ENCODE peak calls at places on chromosomes 4 and X, in six cellular contexts. G is A549, O is tibial nerve, L is suprapubic skin, A is HepG2, M is GM12878. Z is an unnamed sample.

GRCh38 chrX:74242484-74243138 is 61.4 kb upstream of the ZCCHC13 start:
- DNase-seq in M (no peak), A (peak), G (no peak), L (no peak), O (no peak), Z (no peak)

GRCh38 chrX:129688097-129688496 is 33.3 kb upstream of the APLN start:
- DNase-seq in M (no peak), O (no peak), G (no peak), L (no peak), A (no peak), Z (no peak)

GRCh38 chrX:68708503-68709290 is 61.2 kb downstream of the STARD8 start:
- DNase-seq in A (no peak), M (no peak), L (no peak), O (no peak), G (no peak), Z (no peak)

GRCh38 chr4:41360911-41361830 is 104.4 kb downstream of the UCHL1 start:
- DNase-seq in G (peak), O (no peak), A (no peak), L (peak), M (no peak), Z (peak)

GRCh38 chr4:78079701-78080430 is 22.7 kb downstream of the FRAS1 start:
- DNase-seq in O (no peak), G (no peak), M (no peak), A (no peak), L (no peak), Z (no peak)

GRCh38 chr4:88697113-88697512 is 516 bp downstream of the NAP1L5 start:
- DNase-seq in M (no peak), G (no peak), A (no peak), O (peak), L (no peak), Z (peak)

GRCh38 chr4:143254479-143255216 is 69.9 kb downstream of the USP38 start:
- DNase-seq in G (peak), O (peak), M (no peak), A (no peak), L (no peak), Z (no peak)

GRCh38 chr4:38190717-38191178 is 230.6 kb downstream of the PTTG2 start:
- DNase-seq in A (no peak), O (no peak), L (no peak), M (no peak), G (no peak), Z (no peak)

DNA sequence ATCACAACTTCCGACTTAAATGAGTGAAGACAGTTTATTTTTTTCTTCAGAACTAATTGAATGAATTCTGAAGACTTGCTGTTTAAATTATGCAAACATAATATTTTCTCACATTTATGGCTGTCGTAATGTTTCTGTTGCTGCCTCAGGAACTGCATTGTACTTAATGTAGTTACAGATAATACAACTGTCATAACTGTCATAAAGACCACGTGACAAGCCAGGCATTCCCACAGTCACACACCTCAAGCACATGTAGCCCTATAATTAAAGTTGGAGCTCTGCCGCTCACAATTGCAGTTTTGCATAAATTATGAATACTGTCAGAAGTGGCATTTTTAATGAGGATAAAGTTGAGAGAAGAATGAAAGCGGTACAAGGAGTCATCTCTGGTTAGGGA is 38.6 kb upstream of the GALNTL6 start:
- DNase-seq in O (no peak), A (no peak), M (no peak), G (no peak), L (no peak), Z (no peak)
- TF ChIP-seq EP300 in O (no peak), A (no peak), M (no peak), G (no peak), L (no peak), Z (no peak)

GRCh38 chrX:31233941-31234496 is 162.2 kb upstream of the FTHL17 start:
- DNase-seq in O (no peak), L (no peak), A (no peak), M (no peak), G (no peak), Z (no peak)
- H3K4me3 ChIP-seq in O (no peak), L (no peak), A (no peak), M (no peak), G (no peak), Z (no peak)

GRCh38 chr4:120855307-120856001 is 67.1 kb downstream of the PRDM5 start:
- DNase-seq in A (no peak), M (peak), L (no peak), G (no peak), O (no peak), Z (no peak)

GRCh38 chr4:120847019-120847582 is 75.4 kb downstream of the PRDM5 start:
- DNase-seq in O (no peak), L (no peak), G (no peak), A (no peak), M (no peak), Z (no peak)

GRCh38 chr4:120844528-120844921 is 78.0 kb downstream of the PRDM5 start:
- DNase-seq in O (no peak), L (no peak), A (no peak), G (no peak), M (peak), Z (no peak)

GRCh38 chr4:120853101-120853940 is 69.2 kb downstream of the PRDM5 start:
- DNase-seq in M (no peak), L (no peak), G (no peak), O (no peak), A (no peak), Z (no peak)

GRCh38 chr4:120850048-120850599 is 72.4 kb downstream of the PRDM5 start:
- DNase-seq in O (no peak), G (no peak), L (no peak), M (no peak), A (no peak), Z (no peak)
- TF ChIP-seq EP300 in O (no peak), G (no peak), L (no peak), M (no peak), A (no peak), Z (no peak)

GRCh38 chr4:108628411-108628810 is 8.0 kb downstream of the RPL34 start:
- DNase-seq in M (no peak), G (no peak), A (no peak), L (no peak), O (no peak), Z (no peak)
- H3K4me3 ChIP-seq in M (no peak), G (no peak), A (no peak), L (no peak), O (no peak), Z (no peak)

GRCh38 chr4:58113083-58113482 is 1002.9 kb upstream of the IGFBP7 start:
- DNase-seq in M (no peak), G (no peak), A (no peak), L (no peak), O (no peak), Z (no peak)
- TF ChIP-seq EP300 in M (no peak), G (no peak), A (no peak), L (no peak), O (no peak), Z (no peak)

GRCh38 chr4:107977482-107977881 is 12.2 kb upstream of the HADH start:
- DNase-seq in A (no peak), O (no peak), L (no peak), G (no peak), M (no peak), Z (no peak)

GRCh38 chr4:107978716-107979451 is 10.8 kb upstream of the HADH start:
- DNase-seq in O (no peak), A (peak), G (no peak), L (no peak), M (no peak), Z (no peak)

GRCh38 chr4:107974523-107974922 is 15.2 kb upstream of the HADH start:
- DNase-seq in O (no peak), A (no peak), G (no peak), M (no peak), L (no peak), Z (no peak)

DNA sequence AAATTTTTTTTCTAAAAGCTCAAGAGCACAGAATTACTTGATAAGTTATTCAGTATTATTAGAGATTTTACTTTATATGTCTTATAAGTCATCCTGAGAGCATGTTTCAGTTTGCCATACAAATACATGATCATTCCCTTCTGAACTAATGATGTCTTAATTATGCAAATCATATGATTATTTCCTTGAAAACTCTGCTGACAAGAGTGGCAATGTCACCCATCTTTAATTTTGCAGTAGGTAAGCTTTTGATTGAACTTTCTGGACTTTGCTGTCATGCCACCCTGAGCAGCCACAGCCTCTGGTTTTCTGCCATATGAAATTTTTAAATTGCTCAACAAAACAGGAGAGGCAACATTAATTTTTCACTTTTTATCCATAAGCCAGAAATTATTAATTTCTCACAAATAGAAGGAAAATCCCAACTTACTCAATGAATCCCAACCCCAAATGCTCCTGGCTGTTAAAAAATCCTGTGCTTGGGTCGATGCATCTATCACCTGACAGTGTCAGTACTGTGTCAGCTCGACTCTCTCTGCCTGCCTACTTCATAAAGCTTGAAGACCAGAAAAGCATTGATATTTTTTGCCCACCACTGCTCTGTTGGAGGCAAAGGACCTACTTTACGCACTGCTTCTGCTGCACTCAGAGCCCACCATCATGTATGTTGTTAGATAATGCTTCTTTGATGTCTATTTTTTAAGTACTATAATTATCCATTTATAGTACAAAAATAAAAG is 11.6 kb upstream of the HADH start:
- DNase-seq in G (no peak), A (no peak), O (no peak), M (no peak), L (no peak), Z (no peak)
- H3K4me3 ChIP-seq in G (no peak), A (no peak), O (no peak), M (no peak), L (no peak), Z (no peak)

GRCh38 chr4:59770865-59771264 is 1429.3 kb upstream of the ADGRL3 start:
- DNase-seq in O (no peak), G (no peak), A (no peak), L (no peak), M (no peak), Z (no peak)

GRCh38 chr4:59772740-59773139 is 1427.4 kb upstream of the ADGRL3 start:
- DNase-seq in G (no peak), L (no peak), M (no peak), O (no peak), A (no peak), Z (no peak)
- TF ChIP-seq EP300 in G (no peak), L (no peak), M (no peak), O (no peak), A (no peak), Z (no peak)

DNA sequence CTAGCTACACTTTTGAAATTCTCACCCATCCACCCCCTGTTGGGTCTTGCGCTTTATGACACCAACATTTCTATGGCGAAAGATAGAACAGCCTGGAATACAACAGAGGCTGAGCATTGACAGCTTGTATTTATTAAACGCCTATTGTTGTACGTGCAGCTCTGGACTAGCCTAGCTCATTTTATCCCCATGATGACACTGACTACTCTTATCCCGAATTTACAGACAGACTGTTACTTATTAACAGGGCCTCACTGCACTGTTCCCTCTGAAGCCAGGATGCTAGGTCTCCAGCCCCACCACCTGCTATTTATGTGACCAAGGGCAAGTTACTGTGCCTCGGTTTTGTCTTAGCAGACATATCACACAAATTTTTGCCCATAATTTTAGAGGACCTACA is 1.0 kb upstream of the RFC1 start:
- DNase-seq in M (no peak), G (no peak), A (peak), L (no peak), O (no peak), Z (no peak)
- H3K4me3 ChIP-seq in M (no peak), G (no peak), A (peak), L (no peak), O (no peak), Z (no peak)

GRCh38 chr4:108056418-108056817 is 66.7 kb downstream of the HADH start:
- DNase-seq in A (no peak), M (no peak), O (no peak), L (no peak), G (no peak), Z (no peak)
- TF ChIP-seq EP300 in A (no peak), M (no peak), O (no peak), L (no peak), G (no peak), Z (no peak)

GRCh38 chr4:82043809-82044137 is 330.0 kb downstream of the HNRNPD start:
- DNase-seq in M (no peak), A (no peak), G (no peak), O (no peak), L (no peak), Z (no peak)

GRCh38 chr4:82045267-82045666 is 328.5 kb downstream of the HNRNPD start:
- DNase-seq in O (no peak), M (no peak), A (no peak), G (no peak), L (no peak), Z (no peak)

GRCh38 chr4:82042042-82042441 is 331.7 kb downstream of the HNRNPD start:
- DNase-seq in M (no peak), O (no peak), G (no peak), L (no peak), A (no peak), Z (no peak)

GRCh38 chr4:82044141-82044993 is 329.4 kb downstream of the HNRNPD start:
- DNase-seq in L (peak), G (peak), A (no peak), O (peak), M (no peak), Z (peak)

DNA sequence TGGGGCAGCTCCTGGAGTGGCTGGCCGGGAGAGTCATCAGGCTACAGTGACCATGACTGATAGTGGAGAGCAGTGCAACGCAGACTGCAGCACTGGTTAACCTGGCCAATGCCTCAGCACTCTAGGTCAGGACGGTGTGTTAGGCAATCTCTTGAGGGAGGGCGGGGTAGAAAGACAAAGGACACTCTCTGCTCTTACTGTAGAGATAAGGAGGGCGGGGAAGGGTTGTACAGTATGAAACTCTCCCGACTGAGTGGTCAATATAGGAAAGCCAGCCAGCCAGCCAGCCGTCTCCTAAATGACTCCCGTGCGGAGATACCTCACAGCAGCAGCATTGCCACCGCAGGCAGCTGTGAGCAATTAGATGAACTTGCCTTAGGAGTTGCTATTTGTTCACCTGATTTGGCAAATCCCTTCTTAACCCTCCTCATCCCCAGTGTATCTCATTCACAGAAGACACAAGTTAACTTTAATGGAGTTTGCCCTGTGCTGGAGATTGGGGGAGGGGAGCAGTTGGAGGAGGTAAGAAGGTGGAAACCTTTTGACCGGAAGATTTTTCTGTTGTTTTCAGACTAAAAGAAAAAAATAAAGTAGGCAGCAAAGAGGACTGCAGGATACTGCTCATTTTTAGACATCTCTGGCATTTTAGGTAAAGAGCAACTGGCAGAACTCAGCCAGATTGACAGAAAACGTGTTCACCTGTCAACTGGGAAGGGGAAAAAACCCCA is 330.5 kb downstream of the HNRNPD start:
- DNase-seq in A (peak), G (no peak), O (no peak), M (no peak), L (no peak), Z (peak)
- H3K4me3 ChIP-seq in A (no peak), G (no peak), O (peak), M (no peak), L (peak), Z (no peak)